ENCODE peak calls at places on chromosomes 2 and 18, in seven cellular contexts. One of them, this sample, is unnamed.

GRCh38 chr2:149363953-149364352 is 33.6 kb downstream of the LYPD6 start:
- DNase-seq in CD8-positive, alpha-beta T cell: no peak
- DNase-seq in left ventricle myocardium inferior: no peak
- DNase-seq in A673: no peak
- DNase-seq in H1: no peak
- DNase-seq in mammary epithelial cell: no peak
- DNase-seq in HCT116: no peak
- DNase-seq in this sample: peak; percentile 33

GRCh38 chr18:69400253-69400975 is at the start of gene DOK6:
- DNase-seq in H1: peak; percentile 66
- DNase-seq in A673: peak; percentile 93
- DNase-seq in left ventricle myocardium inferior: peak; percentile 66
- DNase-seq in mammary epithelial cell: peak; percentile 19
- DNase-seq in HCT116: no peak
- DNase-seq in CD8-positive, alpha-beta T cell: no peak
- DNase-seq in this sample: peak; percentile 19

GRCh38 chr2:63786506-63786905 is 55.2 kb upstream of the UGP2 start:
- DNase-seq in mammary epithelial cell: no peak
- DNase-seq in A673: no peak
- DNase-seq in HCT116: no peak
- DNase-seq in left ventricle myocardium inferior: no peak
- DNase-seq in CD8-positive, alpha-beta T cell: no peak
- DNase-seq in H1: no peak
- DNase-seq in this sample: no peak

GRCh38 chr2:67649331-67650071 is 252.4 kb downstream of the ETAA1 start:
- DNase-seq in CD8-positive, alpha-beta T cell: no peak
- DNase-seq in mammary epithelial cell: no peak
- DNase-seq in H1: no peak
- DNase-seq in left ventricle myocardium inferior: peak; percentile 29
- DNase-seq in HCT116: no peak
- DNase-seq in A673: peak; percentile 53
- DNase-seq in this sample: no peak

GRCh38 chr2:117997872-117998454 is 15.9 kb downstream of the CCDC93 start:
- DNase-seq in mammary epithelial cell: no peak
- DNase-seq in left ventricle myocardium inferior: no peak
- DNase-seq in A673: no peak
- DNase-seq in H1: no peak
- DNase-seq in HCT116: no peak
- DNase-seq in CD8-positive, alpha-beta T cell: no peak
- DNase-seq in this sample: no peak

GRCh38 chr18:57561728-57562423 is 24.6 kb downstream of the FECH start:
- DNase-seq in A673: peak; percentile 74
- DNase-seq in mammary epithelial cell: peak; percentile 19
- DNase-seq in HCT116: peak; percentile 16
- DNase-seq in left ventricle myocardium inferior: no peak
- DNase-seq in CD8-positive, alpha-beta T cell: no peak
- DNase-seq in H1: peak; percentile 67
- DNase-seq in this sample: peak; percentile 27

GRCh38 chr18:7566587-7567486 is at the start of gene PTPRM:
- DNase-seq in H1: peak; percentile 75
- DNase-seq in mammary epithelial cell: peak; percentile 75
- DNase-seq in A673: peak; percentile 3
- DNase-seq in CD8-positive, alpha-beta T cell: peak; percentile 4
- DNase-seq in left ventricle myocardium inferior: peak; percentile 93
- DNase-seq in HCT116: peak; percentile 1
- DNase-seq in this sample: no peak

GRCh38 chr2:197191177-197191947 is 119.2 kb downstream of the ANKRD44 start:
- DNase-seq in CD8-positive, alpha-beta T cell: no peak
- DNase-seq in H1: no peak
- DNase-seq in A673: peak; percentile 50
- DNase-seq in HCT116: peak; percentile 31
- DNase-seq in left ventricle myocardium inferior: no peak
- DNase-seq in mammary epithelial cell: peak; percentile 32
- DNase-seq in this sample: no peak

GRCh38 chr2:128414946-128415767 is 96.5 kb upstream of the HS6ST1 start:
- DNase-seq in mammary epithelial cell: no peak
- DNase-seq in CD8-positive, alpha-beta T cell: no peak
- DNase-seq in A673: no peak
- DNase-seq in left ventricle myocardium inferior: no peak
- DNase-seq in HCT116: no peak
- DNase-seq in H1: peak; percentile 28
- DNase-seq in this sample: no peak

GRCh38 chr2:227406177-227407031 is 18.7 kb upstream of the SCYGR1 start:
- DNase-seq in H1: peak; percentile 53
- DNase-seq in CD8-positive, alpha-beta T cell: no peak
- DNase-seq in HCT116: peak; percentile 94
- DNase-seq in A673: peak; percentile 99
- DNase-seq in left ventricle myocardium inferior: peak; percentile 20
- DNase-seq in mammary epithelial cell: peak; percentile 95
- DNase-seq in this sample: peak; percentile 95

GRCh38 chr2:20135631-20136050 is 84.2 kb upstream of the LAPTM4A start:
- DNase-seq in mammary epithelial cell: no peak
- DNase-seq in A673: peak; percentile 70
- DNase-seq in H1: peak; percentile 83
- DNase-seq in CD8-positive, alpha-beta T cell: no peak
- DNase-seq in HCT116: peak; percentile 43
- DNase-seq in left ventricle myocardium inferior: peak; percentile 44
- DNase-seq in this sample: peak; percentile 42

GRCh38 chr2:232999354-232999753 is 13.7 kb downstream of the NGEF start:
- DNase-seq in A673: no peak
- DNase-seq in left ventricle myocardium inferior: no peak
- DNase-seq in mammary epithelial cell: no peak
- DNase-seq in HCT116: no peak
- DNase-seq in H1: no peak
- DNase-seq in CD8-positive, alpha-beta T cell: no peak
- DNase-seq in this sample: no peak

GRCh38 chr18:61901334-61901986 is 8.7 kb upstream of the RNF152 start:
- DNase-seq in H1: peak; percentile 61
- DNase-seq in A673: peak; percentile 61
- DNase-seq in left ventricle myocardium inferior: no peak
- DNase-seq in HCT116: peak; percentile 53
- DNase-seq in CD8-positive, alpha-beta T cell: no peak
- DNase-seq in mammary epithelial cell: peak; percentile 60
- DNase-seq in this sample: peak; percentile 28

GRCh38 chr2:76019130-76019529 is 308.4 kb upstream of the GCFC2 start:
- DNase-seq in CD8-positive, alpha-beta T cell: no peak
- DNase-seq in left ventricle myocardium inferior: no peak
- DNase-seq in mammary epithelial cell: no peak
- DNase-seq in A673: no peak
- DNase-seq in HCT116: no peak
- DNase-seq in H1: no peak
- DNase-seq in this sample: no peak

DNA sequence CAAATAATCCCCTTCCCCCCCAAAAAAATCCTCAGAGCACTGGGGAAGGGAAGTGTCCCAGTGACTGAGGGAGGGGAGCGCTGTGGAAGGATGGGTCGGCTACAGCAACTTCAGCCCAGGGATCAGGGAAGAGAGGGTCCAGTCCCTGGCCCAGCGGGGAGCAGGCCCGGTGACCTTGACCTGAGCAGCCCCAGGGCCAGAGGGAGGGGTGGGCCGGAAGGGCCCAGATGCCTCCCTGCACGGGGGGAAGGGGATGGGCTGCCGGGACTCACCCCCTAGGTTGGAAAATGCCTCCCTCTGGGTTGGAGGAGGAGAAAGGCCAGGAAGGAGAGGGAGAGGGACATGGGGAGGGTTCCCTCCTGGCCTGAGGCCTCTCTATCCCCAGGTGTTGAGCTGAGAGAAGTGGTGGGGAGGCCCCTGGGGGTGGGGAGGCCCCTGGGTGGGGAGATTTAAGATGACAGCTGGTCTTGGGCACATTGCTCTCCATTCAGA is 19.8 kb downstream of the GPC1 start:
- DNase-seq in A673: no peak
- DNase-seq in H1: no peak
- DNase-seq in mammary epithelial cell: no peak
- DNase-seq in left ventricle myocardium inferior: no peak
- DNase-seq in CD8-positive, alpha-beta T cell: no peak
- DNase-seq in HCT116: no peak
- DNase-seq in this sample: no peak
- H3K4me1 ChIP-seq in A673: no peaks in the 10 kb centered on the region
- H3K4me1 ChIP-seq in H1: peaks cover 72% of the 10 kb centered on the region
- H3K4me1 ChIP-seq in mammary epithelial cell: peaks cover 66% of the 10 kb centered on the region
- H3K4me1 ChIP-seq in left ventricle myocardium inferior: peaks cover 65% of the 10 kb centered on the region
- H3K4me1 ChIP-seq in CD8-positive, alpha-beta T cell: peaks cover 17% of the 10 kb centered on the region
- H3K4me1 ChIP-seq in HCT116: peaks cover 33% of the 10 kb centered on the region
- H3K4me1 ChIP-seq in this sample: peaks cover 30% of the 10 kb centered on the region

DNA sequence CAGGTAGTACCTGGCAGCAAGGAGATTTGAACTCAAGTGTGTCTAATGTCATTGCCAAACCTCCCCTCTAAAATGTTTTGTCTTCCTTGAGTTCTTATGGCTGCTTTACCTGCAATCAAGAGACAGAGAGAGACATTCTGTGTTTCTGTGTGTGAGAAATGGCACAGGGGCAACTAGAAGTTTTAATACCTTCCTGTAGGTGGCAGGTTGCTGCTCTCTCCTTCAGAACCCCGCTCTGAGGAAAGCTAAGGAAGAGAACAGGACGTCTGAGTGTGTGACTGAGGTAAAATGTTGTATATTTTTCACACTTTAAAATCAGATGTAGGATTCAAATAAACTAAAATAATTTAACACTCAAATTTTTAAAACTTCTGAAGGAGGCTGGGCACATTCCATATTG is 19.2 kb downstream of the DTNA start:
- DNase-seq in A673: peak; percentile 64
- DNase-seq in CD8-positive, alpha-beta T cell: no peak
- DNase-seq in mammary epithelial cell: peak; percentile 40
- DNase-seq in H1: no peak
- DNase-seq in left ventricle myocardium inferior: no peak
- DNase-seq in HCT116: peak; percentile 29
- DNase-seq in this sample: peak; percentile 42
- TF ChIP-seq CTCF in A673: peak; percentile 70
- TF ChIP-seq CTCF in CD8-positive, alpha-beta T cell: peak; percentile 28
- TF ChIP-seq CTCF in mammary epithelial cell: peak; percentile 72
- TF ChIP-seq CTCF in H1: peak; percentile 13
- TF ChIP-seq CTCF in left ventricle myocardium inferior: peak; percentile 58
- TF ChIP-seq CTCF in HCT116: peak; percentile 75
- TF ChIP-seq CTCF in this sample: peak; percentile 78

GRCh38 chr2:86020984-86021383 is 84.7 kb downstream of the POLR1A start:
- DNase-seq in A673: no peak
- DNase-seq in HCT116: no peak
- DNase-seq in H1: no peak
- DNase-seq in mammary epithelial cell: no peak
- DNase-seq in left ventricle myocardium inferior: peak; percentile 70
- DNase-seq in CD8-positive, alpha-beta T cell: no peak
- DNase-seq in this sample: no peak
- H3K27ac ChIP-seq in A673: no peak overlapping the region
- H3K27ac ChIP-seq in HCT116: no peak overlapping the region
- H3K27ac ChIP-seq in H1: no peak overlapping the region
- H3K27ac ChIP-seq in mammary epithelial cell: no peak overlapping the region
- H3K27ac ChIP-seq in left ventricle myocardium inferior: peak overlapping the region; percentile 42
- H3K27ac ChIP-seq in CD8-positive, alpha-beta T cell: no peak overlapping the region
- H3K27ac ChIP-seq in this sample: no peak overlapping the region

DNA sequence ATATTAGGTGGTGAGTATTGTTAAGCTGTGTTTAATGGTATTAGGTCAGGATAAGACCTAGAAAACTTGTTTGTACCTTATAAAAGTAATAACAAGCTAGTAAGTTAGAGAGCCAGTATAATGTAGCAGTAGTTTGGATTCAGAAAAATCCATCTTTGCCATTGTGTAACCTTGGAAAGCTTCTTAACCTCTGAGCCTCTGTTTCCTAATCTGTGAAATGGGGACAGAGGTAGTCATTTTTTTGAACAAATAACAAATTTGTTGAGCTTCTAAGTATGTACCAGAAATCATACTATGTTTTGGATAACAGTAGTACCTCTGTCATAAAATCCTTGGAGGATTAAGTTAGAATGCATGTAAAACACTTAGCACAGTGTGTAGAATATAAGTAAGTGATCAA is 12.5 kb downstream of the GLS start:
- DNase-seq in mammary epithelial cell: no peak
- DNase-seq in CD8-positive, alpha-beta T cell: no peak
- DNase-seq in H1: no peak
- DNase-seq in left ventricle myocardium inferior: no peak
- DNase-seq in A673: no peak
- DNase-seq in HCT116: no peak
- DNase-seq in this sample: no peak
- H3K4me1 ChIP-seq in mammary epithelial cell: peaks cover 4% of the 10 kb centered on the region
- H3K4me1 ChIP-seq in CD8-positive, alpha-beta T cell: peaks cover 40% of the 10 kb centered on the region
- H3K4me1 ChIP-seq in H1: peaks cover 4% of the 10 kb centered on the region
- H3K4me1 ChIP-seq in left ventricle myocardium inferior: peaks cover 85% of the 10 kb centered on the region
- H3K4me1 ChIP-seq in A673: peaks cover 18% of the 10 kb centered on the region
- H3K4me1 ChIP-seq in HCT116: no peaks in the 10 kb centered on the region
- H3K4me1 ChIP-seq in this sample: no peaks in the 10 kb centered on the region

GRCh38 chr2:35973132-35973736 is 382.3 kb upstream of the CRIM1 start:
- DNase-seq in H1: no peak
- DNase-seq in A673: peak; percentile 56
- DNase-seq in CD8-positive, alpha-beta T cell: no peak
- DNase-seq in mammary epithelial cell: peak; percentile 25
- DNase-seq in HCT116: no peak
- DNase-seq in left ventricle myocardium inferior: no peak
- DNase-seq in this sample: peak; percentile 2
- TF ChIP-seq CTCF in H1: no peak
- TF ChIP-seq CTCF in A673: peak; percentile 72
- TF ChIP-seq CTCF in CD8-positive, alpha-beta T cell: peak; percentile 30
- TF ChIP-seq CTCF in mammary epithelial cell: peak; percentile 69
- TF ChIP-seq CTCF in HCT116: peak; percentile 70
- TF ChIP-seq CTCF in left ventricle myocardium inferior: peak; percentile 57
- TF ChIP-seq CTCF in this sample: peak; percentile 67

GRCh38 chr2:157427922-157428303 is 16.0 kb downstream of the CYTIP start:
- DNase-seq in H1: no peak
- DNase-seq in mammary epithelial cell: no peak
- DNase-seq in HCT116: no peak
- DNase-seq in A673: no peak
- DNase-seq in left ventricle myocardium inferior: no peak
- DNase-seq in CD8-positive, alpha-beta T cell: no peak
- DNase-seq in this sample: no peak
- H3K27ac ChIP-seq in H1: no peak overlapping the region
- H3K27ac ChIP-seq in mammary epithelial cell: no peak overlapping the region
- H3K27ac ChIP-seq in HCT116: no peak overlapping the region
- H3K27ac ChIP-seq in A673: no peak overlapping the region
- H3K27ac ChIP-seq in left ventricle myocardium inferior: no peak overlapping the region
- H3K27ac ChIP-seq in CD8-positive, alpha-beta T cell: no peak overlapping the region
- H3K27ac ChIP-seq in this sample: no peak overlapping the region

GRCh38 chr2:43028188-43028587 is 198.2 kb downstream of the ZFP36L2 start:
- DNase-seq in H1: no peak
- DNase-seq in A673: no peak
- DNase-seq in mammary epithelial cell: no peak
- DNase-seq in HCT116: no peak
- DNase-seq in left ventricle myocardium inferior: no peak
- DNase-seq in CD8-positive, alpha-beta T cell: no peak
- DNase-seq in this sample: no peak

GRCh38 chr2:43029186-43029585 is 197.2 kb downstream of the ZFP36L2 start:
- DNase-seq in left ventricle myocardium inferior: no peak
- DNase-seq in HCT116: no peak
- DNase-seq in H1: no peak
- DNase-seq in mammary epithelial cell: no peak
- DNase-seq in A673: no peak
- DNase-seq in CD8-positive, alpha-beta T cell: no peak
- DNase-seq in this sample: no peak

GRCh38 chr2:43027103-43027482 is 199.3 kb downstream of the ZFP36L2 start:
- DNase-seq in CD8-positive, alpha-beta T cell: no peak
- DNase-seq in HCT116: no peak
- DNase-seq in mammary epithelial cell: no peak
- DNase-seq in A673: no peak
- DNase-seq in left ventricle myocardium inferior: no peak
- DNase-seq in H1: no peak
- DNase-seq in this sample: no peak

GRCh38 chr2:43026451-43027102 is 199.8 kb downstream of the ZFP36L2 start:
- DNase-seq in CD8-positive, alpha-beta T cell: no peak
- DNase-seq in left ventricle myocardium inferior: no peak
- DNase-seq in HCT116: no peak
- DNase-seq in A673: no peak
- DNase-seq in mammary epithelial cell: no peak
- DNase-seq in H1: no peak
- DNase-seq in this sample: no peak

GRCh38 chr2:43027496-43027895 is 198.9 kb downstream of the ZFP36L2 start:
- DNase-seq in A673: no peak
- DNase-seq in left ventricle myocardium inferior: no peak
- DNase-seq in H1: no peak
- DNase-seq in HCT116: no peak
- DNase-seq in CD8-positive, alpha-beta T cell: no peak
- DNase-seq in mammary epithelial cell: no peak
- DNase-seq in this sample: no peak
- H3K4me1 ChIP-seq in A673: no peaks in the 10 kb centered on the region
- H3K4me1 ChIP-seq in left ventricle myocardium inferior: peaks cover 37% of the 10 kb centered on the region
- H3K4me1 ChIP-seq in H1: peaks cover 8% of the 10 kb centered on the region
- H3K4me1 ChIP-seq in HCT116: no peaks in the 10 kb centered on the region
- H3K4me1 ChIP-seq in CD8-positive, alpha-beta T cell: peaks cover 21% of the 10 kb centered on the region
- H3K4me1 ChIP-seq in mammary epithelial cell: peaks cover 10% of the 10 kb centered on the region
- H3K4me1 ChIP-seq in this sample: peaks cover 4% of the 10 kb centered on the region